ENCODE peak calls at places on chromosomes 2 and 18, in seven cellular contexts. One of them, this sample, is unnamed.

GRCh38 chr18:45008694-45009372 is 328.1 kb downstream of the SETBP1 start:
- DNase-seq in Caco-2: no peak
- DNase-seq in T-helper 22 cell: no peak
- DNase-seq in stimulated activated CD4-positive, alpha-beta T cell treated with anti-CD3 and anti-CD28 coated beads, Interleukin-1b, Interleukin-23, amount 100 ng/mL, for 24 hours: no peak
- DNase-seq in LHCN-M2: no peak
- DNase-seq in naive thymus-derived CD8-positive, alpha-beta T cell: no peak
- DNase-seq in left lobe of liver: no peak
- DNase-seq in this sample: no peak

GRCh38 chr18:51028201-51028805 is 1.7 kb upstream of the SMAD4 start:
- DNase-seq in Caco-2: peak; percentile 51
- DNase-seq in T-helper 22 cell: no peak
- DNase-seq in stimulated activated CD4-positive, alpha-beta T cell treated with anti-CD3 and anti-CD28 coated beads, Interleukin-1b, Interleukin-23, amount 100 ng/mL, for 24 hours: no peak
- DNase-seq in LHCN-M2: no peak
- DNase-seq in naive thymus-derived CD8-positive, alpha-beta T cell: no peak
- DNase-seq in left lobe of liver: no peak
- DNase-seq in this sample: no peak

GRCh38 chr2:215830313-215830712 is 183.0 kb downstream of the MREG start:
- DNase-seq in Caco-2: peak; percentile 79
- DNase-seq in T-helper 22 cell: no peak
- DNase-seq in stimulated activated CD4-positive, alpha-beta T cell treated with anti-CD3 and anti-CD28 coated beads, Interleukin-1b, Interleukin-23, amount 100 ng/mL, for 24 hours: no peak
- DNase-seq in LHCN-M2: peak; percentile 95
- DNase-seq in naive thymus-derived CD8-positive, alpha-beta T cell: no peak
- DNase-seq in left lobe of liver: peak; percentile 51
- DNase-seq in this sample: peak; percentile 90

GRCh38 chr18:62054929-62055498 is 131.8 kb downstream of the PIGN start:
- DNase-seq in Caco-2: no peak
- DNase-seq in T-helper 22 cell: no peak
- DNase-seq in stimulated activated CD4-positive, alpha-beta T cell treated with anti-CD3 and anti-CD28 coated beads, Interleukin-1b, Interleukin-23, amount 100 ng/mL, for 24 hours: no peak
- DNase-seq in LHCN-M2: no peak
- DNase-seq in naive thymus-derived CD8-positive, alpha-beta T cell: no peak
- DNase-seq in left lobe of liver: no peak
- DNase-seq in this sample: no peak

GRCh38 chr2:113157108-113157896 is 16.5 kb upstream of the PSD4 start:
- DNase-seq in Caco-2: peak; percentile 87
- DNase-seq in T-helper 22 cell: no peak
- DNase-seq in stimulated activated CD4-positive, alpha-beta T cell treated with anti-CD3 and anti-CD28 coated beads, Interleukin-1b, Interleukin-23, amount 100 ng/mL, for 24 hours: peak; percentile 57
- DNase-seq in LHCN-M2: no peak
- DNase-seq in naive thymus-derived CD8-positive, alpha-beta T cell: no peak
- DNase-seq in left lobe of liver: peak; percentile 81
- DNase-seq in this sample: no peak

GRCh38 chr18:57148263-57148662 is 1.4 kb downstream of the BOD1L2 start:
- DNase-seq in Caco-2: no peak
- DNase-seq in T-helper 22 cell: no peak
- DNase-seq in stimulated activated CD4-positive, alpha-beta T cell treated with anti-CD3 and anti-CD28 coated beads, Interleukin-1b, Interleukin-23, amount 100 ng/mL, for 24 hours: no peak
- DNase-seq in LHCN-M2: no peak
- DNase-seq in naive thymus-derived CD8-positive, alpha-beta T cell: no peak
- DNase-seq in left lobe of liver: no peak
- DNase-seq in this sample: no peak

GRCh38 chr2:120391905-120392665 is 46.1 kb downstream of the INHBB start:
- DNase-seq in Caco-2: no peak
- DNase-seq in T-helper 22 cell: no peak
- DNase-seq in stimulated activated CD4-positive, alpha-beta T cell treated with anti-CD3 and anti-CD28 coated beads, Interleukin-1b, Interleukin-23, amount 100 ng/mL, for 24 hours: no peak
- DNase-seq in LHCN-M2: no peak
- DNase-seq in naive thymus-derived CD8-positive, alpha-beta T cell: no peak
- DNase-seq in left lobe of liver: peak; percentile 27
- DNase-seq in this sample: no peak

GRCh38 chr18:48412339-48412929 is 3.3 kb upstream of the ZBTB7C start:
- DNase-seq in Caco-2: no peak
- DNase-seq in T-helper 22 cell: no peak
- DNase-seq in stimulated activated CD4-positive, alpha-beta T cell treated with anti-CD3 and anti-CD28 coated beads, Interleukin-1b, Interleukin-23, amount 100 ng/mL, for 24 hours: no peak
- DNase-seq in LHCN-M2: peak; percentile 47
- DNase-seq in naive thymus-derived CD8-positive, alpha-beta T cell: no peak
- DNase-seq in left lobe of liver: no peak
- DNase-seq in this sample: peak; percentile 5

GRCh38 chr2:239390546-239391285 is 10.1 kb downstream of the HDAC4 start:
- DNase-seq in Caco-2: no peak
- DNase-seq in T-helper 22 cell: no peak
- DNase-seq in stimulated activated CD4-positive, alpha-beta T cell treated with anti-CD3 and anti-CD28 coated beads, Interleukin-1b, Interleukin-23, amount 100 ng/mL, for 24 hours: no peak
- DNase-seq in LHCN-M2: no peak
- DNase-seq in naive thymus-derived CD8-positive, alpha-beta T cell: no peak
- DNase-seq in left lobe of liver: no peak
- DNase-seq in this sample: no peak

GRCh38 chr18:328928-329327 is 61.1 kb upstream of the THOC1 start:
- DNase-seq in Caco-2: no peak
- DNase-seq in T-helper 22 cell: no peak
- DNase-seq in stimulated activated CD4-positive, alpha-beta T cell treated with anti-CD3 and anti-CD28 coated beads, Interleukin-1b, Interleukin-23, amount 100 ng/mL, for 24 hours: no peak
- DNase-seq in LHCN-M2: no peak
- DNase-seq in naive thymus-derived CD8-positive, alpha-beta T cell: no peak
- DNase-seq in left lobe of liver: no peak
- DNase-seq in this sample: no peak

GRCh38 chr2:74573747-74574562 is 19.4 kb downstream of the DOK1 start:
- DNase-seq in Caco-2: no peak
- DNase-seq in T-helper 22 cell: no peak
- DNase-seq in stimulated activated CD4-positive, alpha-beta T cell treated with anti-CD3 and anti-CD28 coated beads, Interleukin-1b, Interleukin-23, amount 100 ng/mL, for 24 hours: no peak
- DNase-seq in LHCN-M2: peak; percentile 60
- DNase-seq in naive thymus-derived CD8-positive, alpha-beta T cell: no peak
- DNase-seq in left lobe of liver: no peak
- DNase-seq in this sample: peak; percentile 47

GRCh38 chr2:101698419-101699190 is 1.1 kb downstream of the MAP4K4 start:
- DNase-seq in Caco-2: no peak
- DNase-seq in T-helper 22 cell: no peak
- DNase-seq in stimulated activated CD4-positive, alpha-beta T cell treated with anti-CD3 and anti-CD28 coated beads, Interleukin-1b, Interleukin-23, amount 100 ng/mL, for 24 hours: no peak
- DNase-seq in LHCN-M2: no peak
- DNase-seq in naive thymus-derived CD8-positive, alpha-beta T cell: no peak
- DNase-seq in left lobe of liver: no peak
- DNase-seq in this sample: no peak

GRCh38 chr2:98487806-98488189 is 43.1 kb downstream of the INPP4A start:
- DNase-seq in Caco-2: no peak
- DNase-seq in T-helper 22 cell: no peak
- DNase-seq in stimulated activated CD4-positive, alpha-beta T cell treated with anti-CD3 and anti-CD28 coated beads, Interleukin-1b, Interleukin-23, amount 100 ng/mL, for 24 hours: no peak
- DNase-seq in LHCN-M2: no peak
- DNase-seq in naive thymus-derived CD8-positive, alpha-beta T cell: peak; percentile 38
- DNase-seq in left lobe of liver: no peak
- DNase-seq in this sample: no peak

GRCh38 chr2:11710210-11710609 is 36.2 kb upstream of the LPIN1 start:
- DNase-seq in Caco-2: no peak
- DNase-seq in T-helper 22 cell: no peak
- DNase-seq in stimulated activated CD4-positive, alpha-beta T cell treated with anti-CD3 and anti-CD28 coated beads, Interleukin-1b, Interleukin-23, amount 100 ng/mL, for 24 hours: no peak
- DNase-seq in LHCN-M2: peak; percentile 44
- DNase-seq in naive thymus-derived CD8-positive, alpha-beta T cell: no peak
- DNase-seq in left lobe of liver: no peak
- DNase-seq in this sample: no peak

GRCh38 chr18:80022613-80023012 is 11.6 kb upstream of the RBFA start:
- DNase-seq in Caco-2: no peak
- DNase-seq in T-helper 22 cell: no peak
- DNase-seq in stimulated activated CD4-positive, alpha-beta T cell treated with anti-CD3 and anti-CD28 coated beads, Interleukin-1b, Interleukin-23, amount 100 ng/mL, for 24 hours: no peak
- DNase-seq in LHCN-M2: no peak
- DNase-seq in naive thymus-derived CD8-positive, alpha-beta T cell: no peak
- DNase-seq in left lobe of liver: no peak
- DNase-seq in this sample: no peak

GRCh38 chr2:86336350-86337234 is 834 bp downstream of the REEP1 start:
- DNase-seq in Caco-2: no peak
- DNase-seq in T-helper 22 cell: no peak
- DNase-seq in stimulated activated CD4-positive, alpha-beta T cell treated with anti-CD3 and anti-CD28 coated beads, Interleukin-1b, Interleukin-23, amount 100 ng/mL, for 24 hours: no peak
- DNase-seq in LHCN-M2: no peak
- DNase-seq in naive thymus-derived CD8-positive, alpha-beta T cell: no peak
- DNase-seq in left lobe of liver: peak; percentile 41
- DNase-seq in this sample: no peak

GRCh38 chr18:22556271-22556990 is 138.7 kb upstream of the CTAGE1 start:
- DNase-seq in Caco-2: no peak
- DNase-seq in T-helper 22 cell: no peak
- DNase-seq in stimulated activated CD4-positive, alpha-beta T cell treated with anti-CD3 and anti-CD28 coated beads, Interleukin-1b, Interleukin-23, amount 100 ng/mL, for 24 hours: no peak
- DNase-seq in LHCN-M2: peak; percentile 34
- DNase-seq in naive thymus-derived CD8-positive, alpha-beta T cell: no peak
- DNase-seq in left lobe of liver: peak; percentile 91
- DNase-seq in this sample: no peak

GRCh38 chr2:65802298-65802942 is 370.0 kb upstream of the SPRED2 start:
- DNase-seq in Caco-2: no peak
- DNase-seq in T-helper 22 cell: no peak
- DNase-seq in stimulated activated CD4-positive, alpha-beta T cell treated with anti-CD3 and anti-CD28 coated beads, Interleukin-1b, Interleukin-23, amount 100 ng/mL, for 24 hours: no peak
- DNase-seq in LHCN-M2: no peak
- DNase-seq in naive thymus-derived CD8-positive, alpha-beta T cell: no peak
- DNase-seq in left lobe of liver: no peak
- DNase-seq in this sample: no peak

GRCh38 chr2:53036196-53036595 is 731.4 kb upstream of the CHAC2 start:
- DNase-seq in Caco-2: no peak
- DNase-seq in T-helper 22 cell: no peak
- DNase-seq in stimulated activated CD4-positive, alpha-beta T cell treated with anti-CD3 and anti-CD28 coated beads, Interleukin-1b, Interleukin-23, amount 100 ng/mL, for 24 hours: no peak
- DNase-seq in LHCN-M2: peak; percentile 25
- DNase-seq in naive thymus-derived CD8-positive, alpha-beta T cell: no peak
- DNase-seq in left lobe of liver: no peak
- DNase-seq in this sample: no peak

GRCh38 chr2:221402072-221402471 is 170.0 kb downstream of the EPHA4 start:
- DNase-seq in Caco-2: no peak
- DNase-seq in T-helper 22 cell: no peak
- DNase-seq in stimulated activated CD4-positive, alpha-beta T cell treated with anti-CD3 and anti-CD28 coated beads, Interleukin-1b, Interleukin-23, amount 100 ng/mL, for 24 hours: no peak
- DNase-seq in LHCN-M2: peak; percentile 31
- DNase-seq in naive thymus-derived CD8-positive, alpha-beta T cell: no peak
- DNase-seq in left lobe of liver: no peak
- DNase-seq in this sample: peak; percentile 14

GRCh38 chr2:53711271-53711780 is 56.3 kb upstream of the CHAC2 start:
- DNase-seq in Caco-2: no peak
- DNase-seq in T-helper 22 cell: no peak
- DNase-seq in stimulated activated CD4-positive, alpha-beta T cell treated with anti-CD3 and anti-CD28 coated beads, Interleukin-1b, Interleukin-23, amount 100 ng/mL, for 24 hours: no peak
- DNase-seq in LHCN-M2: no peak
- DNase-seq in naive thymus-derived CD8-positive, alpha-beta T cell: no peak
- DNase-seq in left lobe of liver: no peak
- DNase-seq in this sample: no peak

GRCh38 chr2:20931346-20931745 is 108.4 kb upstream of the LDAH start:
- DNase-seq in Caco-2: no peak
- DNase-seq in T-helper 22 cell: no peak
- DNase-seq in stimulated activated CD4-positive, alpha-beta T cell treated with anti-CD3 and anti-CD28 coated beads, Interleukin-1b, Interleukin-23, amount 100 ng/mL, for 24 hours: no peak
- DNase-seq in LHCN-M2: no peak
- DNase-seq in naive thymus-derived CD8-positive, alpha-beta T cell: no peak
- DNase-seq in left lobe of liver: no peak
- DNase-seq in this sample: no peak

GRCh38 chr2:113780472-113780871 is 24.0 kb upstream of the SLC35F5 start:
- DNase-seq in Caco-2: no peak
- DNase-seq in T-helper 22 cell: no peak
- DNase-seq in stimulated activated CD4-positive, alpha-beta T cell treated with anti-CD3 and anti-CD28 coated beads, Interleukin-1b, Interleukin-23, amount 100 ng/mL, for 24 hours: no peak
- DNase-seq in LHCN-M2: no peak
- DNase-seq in naive thymus-derived CD8-positive, alpha-beta T cell: no peak
- DNase-seq in left lobe of liver: no peak
- DNase-seq in this sample: no peak

GRCh38 chr2:214035921-214036320 is 374.9 kb upstream of the VWC2L start:
- DNase-seq in Caco-2: no peak
- DNase-seq in T-helper 22 cell: no peak
- DNase-seq in stimulated activated CD4-positive, alpha-beta T cell treated with anti-CD3 and anti-CD28 coated beads, Interleukin-1b, Interleukin-23, amount 100 ng/mL, for 24 hours: no peak
- DNase-seq in LHCN-M2: no peak
- DNase-seq in naive thymus-derived CD8-positive, alpha-beta T cell: no peak
- DNase-seq in left lobe of liver: no peak
- DNase-seq in this sample: no peak

GRCh38 chr2:128635361-128635900 is 316.8 kb upstream of the HS6ST1 start:
- DNase-seq in Caco-2: no peak
- DNase-seq in T-helper 22 cell: no peak
- DNase-seq in stimulated activated CD4-positive, alpha-beta T cell treated with anti-CD3 and anti-CD28 coated beads, Interleukin-1b, Interleukin-23, amount 100 ng/mL, for 24 hours: no peak
- DNase-seq in LHCN-M2: no peak
- DNase-seq in naive thymus-derived CD8-positive, alpha-beta T cell: no peak
- DNase-seq in left lobe of liver: peak; percentile 21
- DNase-seq in this sample: no peak

GRCh38 chr18:2894131-2894840 is 47.5 kb downstream of the EMILIN2 start:
- DNase-seq in Caco-2: peak; percentile 86
- DNase-seq in T-helper 22 cell: no peak
- DNase-seq in stimulated activated CD4-positive, alpha-beta T cell treated with anti-CD3 and anti-CD28 coated beads, Interleukin-1b, Interleukin-23, amount 100 ng/mL, for 24 hours: no peak
- DNase-seq in LHCN-M2: no peak
- DNase-seq in naive thymus-derived CD8-positive, alpha-beta T cell: no peak
- DNase-seq in left lobe of liver: peak; percentile 26
- DNase-seq in this sample: no peak

This sample was measured in fibroblast of the conjunctiva.